ENCODE peak calls at places on chromosomes 7 and 10, in five cellular contexts. V is ELR, X is dorsolateral prefrontal cortex, Y is astrocyte of the spinal cord, F is cerebellum. N is an unnamed sample.

GRCh38 chr7:139777304-139777890 is 401 bp downstream of the HIPK2 start:
- DNase-seq in V (peak), X (peak), Y (no peak), F (peak), N (peak)

GRCh38 chr7:55099086-55099831 is 80.4 kb downstream of the EGFR start:
- DNase-seq in V (no peak), X (no peak), Y (no peak), F (peak), N (no peak)

GRCh38 chr7:121084256-121084655 is 95.7 kb downstream of the CPED1 start:
- DNase-seq in V (peak), X (no peak), Y (peak), F (no peak), N (no peak)

GRCh38 chr7:101911800-101912705 is 94.6 kb downstream of the CUX1 start:
- DNase-seq in V (no peak), X (no peak), Y (no peak), F (no peak), N (peak)

GRCh38 chr7:8773518-8773917 is 340.1 kb downstream of the NXPH1 start:
- DNase-seq in V (no peak), X (no peak), Y (no peak), F (no peak), N (no peak)

GRCh38 chr10:7942859-7943258 is 111.6 kb upstream of the GATA3 start:
- DNase-seq in V (no peak), X (no peak), Y (no peak), F (no peak), N (no peak)

GRCh38 chr10:69757553-69758309 is 44.0 kb upstream of the COL13A1 start:
- DNase-seq in V (no peak), X (peak), Y (peak), F (peak), N (peak)

GRCh38 chr7:55056577-55057480 is 38.0 kb downstream of the EGFR start:
- DNase-seq in V (no peak), X (no peak), Y (no peak), F (no peak), N (no peak)

GRCh38 chr7:35648367-35648766 is 46.6 kb downstream of the HERPUD2 start:
- DNase-seq in V (no peak), X (no peak), Y (no peak), F (no peak), N (no peak)

GRCh38 chr7:80232969-80233724 is 98.5 kb downstream of the GNAI1 start:
- DNase-seq in V (no peak), X (no peak), Y (no peak), F (no peak), N (no peak)

GRCh38 chr7:95330194-95331003 is 6.1 kb upstream of the PON1 start:
- DNase-seq in V (no peak), X (no peak), Y (peak), F (no peak), N (no peak)

GRCh38 chr7:18574676-18575075 is 79.1 kb downstream of the HDAC9 start:
- DNase-seq in V (no peak), X (no peak), Y (no peak), F (no peak), N (no peak)